ENCODE peak calls at places on chromosomes 12 and 14, in five cellular contexts. E is activated naive CD8-positive, alpha-beta T cell treated with anti-CD3 and anti-CD28 coated beads for 36 hours; A is ACHN; V is GM23248; C is C1 segment of cervical spinal cord. F is an unnamed sample.

GRCh38 chr12:106131671-106132070 is 7.1 kb downstream of the NUAK1 start:
- DNase-seq in E (no peak), A (no peak), V (peak; percentile 42), C (no peak), F (no peak)

GRCh38 chr12:12992418-12993175 is 7.5 kb downstream of the HEBP1 start:
- DNase-seq in E (no peak), A (peak; percentile 83), V (peak; percentile 93), C (no peak), F (peak; percentile 59)

GRCh38 chr14:65103150-65103760 is 938 bp upstream of the MAX start:
- DNase-seq in E (no peak), A (peak; percentile 32), V (peak; percentile 47), C (no peak), F (peak; percentile 23)

GRCh38 chr12:93767524-93767863 is 90.3 kb downstream of the CRADD start:
- DNase-seq in E (no peak), A (no peak), V (no peak), C (no peak), F (no peak)

GRCh38 chr12:32605326-32606095 is 73.6 kb upstream of the DNM1L start:
- DNase-seq in E (no peak), A (no peak), V (no peak), C (no peak), F (no peak)

GRCh38 chr14:58072288-58073071 is 79.5 kb downstream of the ARMH4 start:
- DNase-seq in E (peak; percentile 41), A (peak; percentile 80), V (peak; percentile 78), C (peak; percentile 3), F (peak; percentile 65)

GRCh38 chr12:84807249-84807648 is 105.3 kb downstream of the SLC6A15 start:
- DNase-seq in E (no peak), A (peak; percentile 32), V (peak; percentile 75), C (no peak), F (no peak)

GRCh38 chr12:17588968-17589367 is 501.0 kb downstream of the RERGL start:
- DNase-seq in E (no peak), A (peak; percentile 22), V (peak; percentile 37), C (no peak), F (peak; percentile 55)

GRCh38 chr12:132622437-132623071 is 4.0 kb downstream of the P2RX2 start:
- DNase-seq in E (no peak), A (peak; percentile 23), V (peak; percentile 90), C (no peak), F (no peak)

GRCh38 chr14:106875503-106875902 is 1349.1 kb downstream of the TMEM121 start:
- DNase-seq in E (peak; percentile 35), A (no peak), V (no peak), C (no peak), F (no peak)

GRCh38 chr14:101810897-101811620 is 49.5 kb downstream of the PPP2R5C start:
- DNase-seq in E (no peak), A (peak; percentile 28), V (peak; percentile 88), C (no peak), F (no peak)

GRCh38 chr12:62438098-62438692 is 28.4 kb upstream of the MON2 start:
- DNase-seq in E (peak; percentile 23), A (peak; percentile 73), V (peak; percentile 66), C (no peak), F (peak; percentile 56)